ENCODE peak calls at places on chromosome 19, in eight cellular contexts. E, V, D, C, W, J, N and Y are unnamed samples.

GRCh38 chr19:51372649-51373504 is at the start of gene NKG7:
- DNase-seq in N (peak), W (peak), D (peak), C (no peak), J (no peak), E (no peak), V (no peak), Y (no peak)

GRCh38 chr19:51808333-51808986 is 13.5 kb downstream of the FPR3 start:
- DNase-seq in W (no peak), C (no peak), N (no peak), J (no peak), V (peak), D (no peak), E (peak), Y (no peak)

GRCh38 chr19:5073153-5073844 is 104.4 kb downstream of the KDM4B start:
- DNase-seq in W (no peak), D (no peak), J (no peak), C (no peak), E (no peak), V (no peak), N (no peak), Y (no peak)

GRCh38 chr19:46924874-46925547 is 64.2 kb downstream of the ARHGAP35 start:
- DNase-seq in J (no peak), C (peak), V (no peak), D (no peak), N (no peak), W (no peak), E (no peak), Y (no peak)

GRCh38 chr19:48842744-48843162 is 6.5 kb upstream of the HSD17B14 start:
- DNase-seq in N (peak), J (peak), C (peak), V (no peak), E (peak), W (no peak), D (peak), Y (no peak)

GRCh38 chr19:8311461-8312260 is 3.5 kb upstream of the CD320 start:
- DNase-seq in D (no peak), V (no peak), E (no peak), N (no peak), C (no peak), W (no peak), J (peak), Y (no peak)

GRCh38 chr19:23914402-23915286 is at the start of gene ZNF726:
- DNase-seq in W (peak), E (peak), N (peak), V (peak), D (peak), C (peak), J (peak), Y (peak)

GRCh38 chr19:58578430-58578925 is 5.3 kb upstream of the MZF1 start:
- DNase-seq in D (no peak), V (no peak), W (no peak), C (no peak), N (no peak), E (no peak), J (no peak), Y (no peak)

GRCh38 chr19:43662487-43662886 is 7.5 kb downstream of the PLAUR start:
- DNase-seq in C (no peak), E (peak), W (no peak), J (no peak), V (no peak), N (no peak), D (no peak), Y (no peak)

GRCh38 chr19:44732235-44733014 is 16.1 kb upstream of the BCL3 start:
- DNase-seq in V (no peak), N (no peak), W (no peak), J (no peak), C (no peak), E (no peak), D (no peak), Y (no peak)

GRCh38 chr19:39128511-39129079 is 3.0 kb downstream of the PAK4 start:
- DNase-seq in E (no peak), J (no peak), D (no peak), C (no peak), V (no peak), N (no peak), W (no peak), Y (no peak)

GRCh38 chr19:41362143-41362847 is 1.7 kb downstream of the B9D2 start:
- DNase-seq in W (no peak), N (no peak), D (no peak), C (no peak), V (no peak), E (no peak), J (no peak), Y (no peak)

GRCh38 chr19:10191347-10191746 is 3.4 kb downstream of the DNMT1 start:
- DNase-seq in W (no peak), C (no peak), J (no peak), V (peak), N (no peak), D (no peak), E (peak), Y (no peak)

GRCh38 chr19:42512130-42512636 is 16.1 kb downstream of the CEACAM1 start:
- DNase-seq in C (no peak), E (no peak), J (no peak), W (no peak), D (no peak), V (no peak), N (no peak), Y (no peak)

GRCh38 chr19:46861691-46862503 is 1.1 kb downstream of the ARHGAP35 start:
- DNase-seq in E (no peak), W (no peak), V (no peak), J (peak), C (no peak), D (peak), N (peak), Y (no peak)

GRCh38 chr19:34173145-34173956 is 1.0 kb downstream of the LSM14A start:
- DNase-seq in J (peak), V (no peak), E (peak), W (peak), N (no peak), D (no peak), C (peak), Y (peak)

GRCh38 chr19:18170714-18171255 is 2.8 kb upstream of the IFI30 start:
- DNase-seq in J (no peak), C (peak), E (no peak), D (no peak), W (no peak), N (no peak), V (no peak), Y (no peak)

GRCh38 chr19:48415395-48415794 is 21.9 kb downstream of the GRIN2D start:
- DNase-seq in C (peak), N (peak), E (peak), W (peak), D (peak), V (no peak), J (no peak), Y (no peak)

GRCh38 chr19:21698215-21698614 is 69.2 kb downstream of the ZNF100 start:
- DNase-seq in E (peak), D (peak), J (no peak), C (peak), W (no peak), N (no peak), V (no peak), Y (no peak)